ENCODE peak calls at places on chromosome 20, in four cellular contexts. T is SK-N-SH, Z is HCT116, Q is K562. M is an unnamed sample. For H3K36me3, the result is how much of the 10 kb centered on the place peaks cover.

GRCh38 chr20:41334452-41335421 is 5.9 kb upstream of the LPIN3 start:
- DNase-seq in T (peak), Z (no peak), Q (no peak), M (no peak)

GRCh38 chr20:44911264-44911921 is 1.5 kb downstream of the PABPC1L start:
- DNase-seq in T (peak), Z (peak), Q (peak), M (peak)

GRCh38 chr20:14245368-14245970 is 91.9 kb downstream of the FLRT3 start:
- DNase-seq in T (no peak), Z (no peak), Q (no peak), M (peak)

GRCh38 chr20:46118481-46119020 is 437 bp downstream of the CD40 start:
- DNase-seq in T (no peak), Z (no peak), Q (no peak), M (no peak)

GRCh38 chr20:32775240-32775991 is 13.2 kb downstream of the DNMT3B start:
- DNase-seq in T (no peak), Z (no peak), Q (no peak), M (no peak)

GRCh38 chr20:1087311-1087710 is 31.1 kb upstream of the PSMF1 start:
- DNase-seq in T (no peak), Z (no peak), Q (no peak), M (no peak)

GRCh38 chr20:37986063-37986858 is 47.0 kb downstream of the TTI1 start:
- DNase-seq in T (no peak), Z (no peak), Q (no peak), M (peak)

GRCh38 chr20:22574545-22575086 is 9.8 kb downstream of the FOXA2 start:
- DNase-seq in T (no peak), Z (no peak), Q (no peak), M (no peak)

GRCh38 chr20:56422824-56423189 is 10.7 kb downstream of the CASS4 start:
- DNase-seq in T (no peak), Z (no peak), Q (peak), M (no peak)

GRCh38 chr20:19735446-19735845 is 22.6 kb upstream of the RIN2 start:
- DNase-seq in T (peak), Z (peak), Q (no peak), M (peak)

GRCh38 chr20:53613748-53614147 is 20.1 kb upstream of the ZNF217 start:
- DNase-seq in T (no peak), Z (no peak), Q (no peak), M (peak)

GRCh38 chr20:10060223-10060622 is 25.4 kb downstream of the ANKEF1 start:
- DNase-seq in T (peak), Z (no peak), Q (no peak), M (no peak)

GRCh38 chr20:25005220-25005619 is 12.7 kb upstream of the APMAP start:
- DNase-seq in T (no peak), Z (no peak), Q (no peak), M (peak)

GRCh38 chr20:12166053-12166717 is 248.5 kb downstream of the BTBD3 start:
- DNase-seq in T (peak), Z (no peak), Q (no peak), M (peak)

GRCh38 chr20:40990542-40991120 is 38.0 kb upstream of the TOP1 start:
- DNase-seq in T (peak), Z (peak), Q (peak), M (peak)

GRCh38 chr20:59631751-59632380 is 27.5 kb downstream of the PHACTR3 start:
- DNase-seq in T (no peak), Z (no peak), Q (no peak), M (no peak)

DNA sequence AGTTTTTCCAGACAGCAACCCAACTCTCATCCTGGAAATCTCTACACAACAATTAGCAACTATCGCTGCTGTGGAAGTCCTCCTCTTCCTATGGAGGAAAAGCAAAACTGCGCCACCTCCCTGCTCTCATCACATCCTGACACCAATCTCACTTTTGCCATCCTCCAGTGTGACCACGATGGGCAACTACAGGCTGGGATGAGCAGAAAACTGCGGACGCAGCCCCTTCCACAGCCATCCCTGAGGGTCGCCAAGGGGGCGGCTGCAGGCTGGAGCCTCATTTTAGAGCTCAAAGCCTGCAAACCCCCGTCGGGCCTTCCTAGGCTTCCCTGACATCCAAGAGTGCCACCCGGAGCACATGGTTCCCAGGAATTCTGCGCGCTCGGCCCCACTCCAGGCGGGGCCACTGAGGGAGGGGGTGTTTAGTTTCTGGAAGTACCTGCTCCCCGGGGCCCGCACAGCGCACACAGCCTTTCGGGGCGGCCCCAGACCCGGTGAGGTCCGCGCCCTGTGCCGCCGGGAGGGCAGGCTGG is 1.2 kb downstream of the TCFL5 start:
- DNase-seq in T (no peak), Z (no peak), Q (no peak), M (peak)
- H3K4me3 ChIP-seq in T (peak), Z (peak), Q (peak), M (peak)

DNA sequence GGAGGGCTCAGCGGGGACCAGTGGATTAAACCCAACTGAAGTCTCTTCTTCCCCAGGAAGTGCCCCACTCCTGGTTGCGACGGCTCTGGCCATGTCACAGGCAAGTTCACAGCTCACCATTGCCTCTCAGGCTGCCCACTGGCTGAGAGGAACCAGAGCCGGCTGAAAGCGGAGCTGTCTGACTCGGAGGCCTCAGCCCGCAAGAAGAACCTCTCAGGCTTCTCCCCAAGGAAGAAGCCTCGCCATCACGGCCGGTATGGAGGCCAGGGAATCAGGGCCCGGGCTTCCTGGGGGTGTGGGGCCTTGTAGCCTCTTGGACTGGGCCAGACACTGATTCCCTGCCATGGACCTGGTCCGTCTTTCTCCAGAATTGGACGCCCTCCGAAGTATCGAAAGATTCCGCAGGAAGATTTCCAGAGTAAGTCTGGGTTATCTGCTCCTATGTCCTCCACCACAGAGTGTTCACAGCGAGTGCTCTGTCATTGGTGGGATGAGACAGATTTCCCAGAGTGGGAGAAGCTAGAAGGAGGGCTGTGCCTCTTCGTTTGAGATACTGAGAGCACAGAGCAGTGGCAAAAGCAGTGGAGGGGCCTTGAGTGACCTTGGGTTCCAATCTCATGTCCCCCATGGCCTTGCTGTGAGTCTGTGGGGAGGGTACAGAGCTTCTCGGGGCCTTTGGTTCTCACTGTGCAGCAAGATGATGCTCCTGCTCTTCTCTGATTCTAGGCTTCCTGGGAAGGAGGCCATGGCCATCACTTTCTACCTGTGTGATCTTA is 22.6 kb upstream of the SGK2 start:
- DNase-seq in T (no peak), Z (no peak), Q (no peak), M (no peak)
- H3K36me3 ChIP-seq in T (under half), Z (under half), Q (under half), M (under half)

GRCh38 chr20:33859157-33859695 is 48.1 kb downstream of the CHMP4B start:
- DNase-seq in T (no peak), Z (no peak), Q (no peak), M (no peak)
- H3K9ac ChIP-seq in T (no peak), Z (no peak), Q (no peak), M (no peak)

GRCh38 chr20:20785226-20785625 is 72.8 kb upstream of the RALGAPA2 start:
- DNase-seq in T (no peak), Z (no peak), Q (no peak), M (no peak)
- H3K4me3 ChIP-seq in T (no peak), Z (no peak), Q (no peak), M (no peak)

DNA sequence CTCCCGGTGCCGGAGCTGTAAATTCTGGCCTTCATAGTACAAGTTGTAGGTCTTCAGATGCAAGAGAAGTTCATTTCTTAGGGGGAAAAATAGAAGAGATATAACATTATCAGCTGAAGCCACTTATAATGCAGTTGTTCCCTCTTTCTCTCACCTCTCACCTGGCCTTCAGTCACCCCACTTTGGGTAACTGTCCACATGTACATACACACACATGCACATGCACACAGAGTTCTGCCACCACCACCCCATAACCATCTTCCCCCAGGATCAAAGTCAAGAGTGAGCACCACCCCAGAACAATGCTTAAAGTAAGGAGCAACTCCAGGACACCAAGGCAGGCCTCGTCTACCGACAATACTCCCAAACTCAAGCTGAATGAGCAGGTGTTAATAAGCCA is 76.3 kb downstream of the PRND start:
- DNase-seq in T (no peak), Z (no peak), Q (no peak), M (no peak)
- H3K36me3 ChIP-seq in T (under half), Z (under half), Q (under half), M (under half)

GRCh38 chr20:61391185-61391584 is 139.1 kb downstream of the CDH4 start:
- DNase-seq in T (no peak), Z (no peak), Q (no peak), M (no peak)
- H3K9ac ChIP-seq in T (no peak), Z (no peak), Q (no peak), M (no peak)

DNA sequence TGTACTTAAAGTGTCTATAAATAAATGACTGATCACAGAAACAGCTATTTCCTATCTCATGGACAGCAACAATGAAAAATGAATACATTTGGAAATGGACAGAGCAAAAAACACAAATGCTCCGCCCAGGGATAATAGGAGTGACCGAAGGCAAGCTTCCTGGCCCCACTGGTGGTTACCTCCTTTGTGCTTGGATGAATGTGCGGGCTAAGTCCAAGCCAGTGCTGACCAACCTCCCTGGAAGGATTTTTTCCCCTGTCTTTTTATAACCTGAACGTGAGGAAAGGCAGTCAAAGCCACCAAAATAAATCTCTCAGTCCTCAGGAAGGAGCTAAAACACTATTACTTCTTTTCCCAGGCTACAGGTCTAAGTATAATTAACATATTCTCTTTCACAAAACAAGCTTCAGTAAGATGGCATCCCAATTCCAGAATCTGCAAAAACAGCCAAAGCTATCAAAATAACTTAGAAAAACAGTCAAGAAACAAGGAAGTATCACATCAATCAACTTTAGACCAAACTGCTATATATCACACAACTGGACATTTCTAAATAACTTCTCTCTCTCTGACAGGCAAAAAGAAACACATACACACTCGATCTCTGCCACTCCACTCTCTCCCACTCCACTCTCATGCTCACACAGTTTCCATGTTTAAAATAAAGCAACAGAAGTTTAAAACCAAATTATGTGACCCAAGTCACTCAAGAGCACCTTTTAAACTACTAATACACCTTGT is 10.0 kb downstream of the KIF16B start:
- DNase-seq in T (no peak), Z (no peak), Q (no peak), M (no peak)
- H3K4me3 ChIP-seq in T (no peak), Z (no peak), Q (no peak), M (no peak)

GRCh38 chr20:63714858-63715257 is 7.0 kb downstream of the ZGPAT start:
- DNase-seq in T (no peak), Z (no peak), Q (no peak), M (no peak)
- H3K36me3 ChIP-seq in T (under half), Z (under half), Q (half or more), M (half or more)

GRCh38 chr20:47317127-47317895 is 39.2 kb downstream of the ZMYND8 start:
- DNase-seq in T (no peak), Z (peak), Q (peak), M (peak)
- H3K9ac ChIP-seq in T (peak), Z (peak), Q (peak), M (peak)

GRCh38 chr20:50648651-50649050 is 42.7 kb downstream of the RIPOR3 start:
- DNase-seq in T (no peak), Z (no peak), Q (no peak), M (no peak)

GRCh38 chr20:50654899-50655298 is 36.4 kb downstream of the RIPOR3 start:
- DNase-seq in T (no peak), Z (no peak), Q (no peak), M (no peak)

GRCh38 chr20:50652702-50653294 is 38.5 kb downstream of the RIPOR3 start:
- DNase-seq in T (no peak), Z (no peak), Q (no peak), M (peak)

GRCh38 chr20:50649587-50649986 is 41.8 kb downstream of the RIPOR3 start:
- DNase-seq in T (peak), Z (no peak), Q (no peak), M (no peak)

DNA sequence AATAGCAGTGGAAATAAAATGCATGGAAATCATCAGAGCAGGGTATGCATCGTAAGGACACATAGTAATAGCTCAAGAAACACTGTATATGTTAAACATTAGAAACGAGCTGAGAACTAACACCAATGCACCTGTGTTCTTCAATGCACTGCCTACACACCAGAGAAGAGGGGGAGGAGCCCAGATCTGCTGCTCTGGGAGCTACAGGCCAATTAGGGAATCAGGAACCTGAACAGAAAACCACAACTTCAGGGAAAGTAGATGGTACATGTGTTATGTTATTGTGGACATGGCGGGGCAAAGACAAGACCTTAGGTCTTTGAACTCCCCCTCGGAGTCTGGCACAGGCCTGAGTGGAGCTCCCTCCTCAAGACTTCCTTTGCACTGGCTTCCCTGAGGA is 39.7 kb downstream of the RIPOR3 start:
- DNase-seq in T (no peak), Z (no peak), Q (no peak), M (no peak)
- H3K4me3 ChIP-seq in T (no peak), Z (no peak), Q (no peak), M (no peak)